ENCODE peak calls at places on chromosome 9, in five cellular contexts. B, Z, P, N and V are unnamed samples. For H3K4me1, the result is how much of the 10 kb centered on the place peaks cover.

GRCh38 chr9:72533322-72533721 is 11.9 kb downstream of the TMC1 start:
- DNase-seq in N (no peak), B (peak), Z (no peak), P (no peak), V (no peak)

GRCh38 chr9:98523231-98523901 is 185.4 kb downstream of the GABBR2 start:
- DNase-seq in N (peak), Z (peak), P (peak), B (no peak), V (no peak)

GRCh38 chr9:98215821-98216220 is 23.4 kb upstream of the CORO2A start:
- DNase-seq in B (no peak), N (peak), P (peak), Z (peak), V (no peak)

GRCh38 chr9:116471093-116471906 is 215.8 kb upstream of the TRIM32 start:
- DNase-seq in N (peak), B (no peak), P (peak), Z (peak), V (no peak)

GRCh38 chr9:121489344-121489743 is 10.3 kb downstream of the GGTA1 start:
- DNase-seq in N (no peak), P (no peak), B (no peak), Z (no peak), V (no peak)

GRCh38 chr9:80125731-80126264 is 554.0 kb downstream of the TLE4 start:
- DNase-seq in N (no peak), B (no peak), P (no peak), Z (no peak), V (no peak)

GRCh38 chr9:969310-969692 is 7.2 kb upstream of the DMRT3 start:
- DNase-seq in N (no peak), Z (no peak), P (peak), B (no peak), V (no peak)

GRCh38 chr9:89555016-89555415 is 49.8 kb upstream of the GADD45G start:
- DNase-seq in N (no peak), Z (no peak), P (no peak), B (no peak), V (no peak)

GRCh38 chr9:89821081-89821480 is 216.3 kb downstream of the GADD45G start:
- DNase-seq in N (no peak), B (no peak), Z (peak), P (peak), V (no peak)

GRCh38 chr9:22009563-22009867 is 410 bp upstream of the CDKN2B start:
- DNase-seq in P (no peak), Z (no peak), N (no peak), B (no peak), V (no peak)

GRCh38 chr9:86464242-86464641 is 110.0 kb upstream of the TUT7 start:
- DNase-seq in Z (no peak), N (no peak), B (no peak), P (no peak), V (peak)

GRCh38 chr9:127796899-127797370 is 5.7 kb upstream of the FPGS start:
- DNase-seq in Z (no peak), B (no peak), P (peak), N (no peak), V (peak)

GRCh38 chr9:106339882-106340281 is 523.1 kb upstream of the ZNF462 start:
- DNase-seq in N (no peak), Z (no peak), P (no peak), B (no peak), V (no peak)

GRCh38 chr9:111005711-111006482 is 32.4 kb downstream of the LPAR1 start:
- DNase-seq in B (no peak), Z (no peak), N (no peak), P (no peak), V (no peak)

GRCh38 chr9:7760014-7760415 is 39.6 kb downstream of the DMAC1 start:
- DNase-seq in B (no peak), P (no peak), Z (no peak), N (peak), V (no peak)

GRCh38 chr9:115018547-115019435 is 88.4 kb upstream of the TNFSF8 start:
- DNase-seq in Z (no peak), N (peak), B (no peak), P (no peak), V (no peak)

GRCh38 chr9:129761293-129761900 is 8.6 kb upstream of the PTGES start:
- DNase-seq in N (peak), B (peak), P (no peak), Z (no peak), V (no peak)

GRCh38 chr9:95754533-95755420 is 120.7 kb upstream of the ERCC6L2 start:
- DNase-seq in P (peak), Z (peak), B (no peak), N (no peak), V (no peak)
- H3K9ac ChIP-seq in P (no peak), Z (no peak), B (peak), N (no peak), V (no peak)

GRCh38 chr9:137230720-137231207 is at the start of gene SLC34A3:
- DNase-seq in N (no peak), B (no peak), Z (no peak), P (no peak), V (no peak)

GRCh38 chr9:137232510-137232909 is 1.8 kb downstream of the SLC34A3 start:
- DNase-seq in N (no peak), P (no peak), B (no peak), Z (no peak), V (no peak)

GRCh38 chr9:137233143-137233980 is 2.7 kb downstream of the SLC34A3 start:
- DNase-seq in N (no peak), B (no peak), P (no peak), Z (no peak), V (no peak)

GRCh38 chr9:137231313-137232039 is 775 bp downstream of the SLC34A3 start:
- DNase-seq in N (no peak), P (no peak), Z (no peak), B (no peak), V (no peak)

DNA sequence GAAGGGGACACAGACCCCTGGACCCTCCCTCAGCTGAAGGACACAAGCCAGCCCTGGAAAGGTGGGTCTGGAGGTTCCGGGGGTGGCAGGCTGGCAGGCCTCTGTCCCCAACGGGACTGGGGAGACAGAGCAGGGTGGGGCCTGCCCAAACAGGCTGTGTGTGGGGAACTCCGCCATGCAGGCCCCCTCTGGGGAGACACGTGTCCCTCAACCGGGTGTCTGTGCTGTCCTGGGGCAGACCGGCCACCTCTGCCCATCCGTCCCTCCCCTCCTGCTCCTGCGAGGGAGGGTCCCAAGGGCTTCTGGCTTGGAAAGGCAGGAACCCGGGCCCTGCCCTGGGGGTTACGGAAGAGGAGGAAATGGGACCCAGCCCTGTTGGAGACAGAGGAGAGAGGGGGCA is 1.4 kb downstream of the SLC34A3 start:
- DNase-seq in N (no peak), P (no peak), B (no peak), Z (no peak), V (no peak)
- H3K4me1 ChIP-seq in N (under half), P (under half), B (under half), Z (under half), V (under half)

GRCh38 chr9:123327697-123328100 is 28.3 kb upstream of the CRB2 start:
- DNase-seq in N (no peak), B (peak), P (no peak), Z (no peak), V (no peak)

GRCh38 chr9:123329329-123329955 is 26.6 kb upstream of the CRB2 start:
- DNase-seq in Z (no peak), N (peak), B (peak), P (no peak), V (peak)

GRCh38 chr9:123334639-123335038 is 21.4 kb upstream of the CRB2 start:
- DNase-seq in Z (no peak), N (no peak), B (no peak), P (no peak), V (no peak)

GRCh38 chr9:123335227-123335985 is 20.6 kb upstream of the CRB2 start:
- DNase-seq in P (peak), B (no peak), N (peak), Z (peak), V (no peak)

DNA sequence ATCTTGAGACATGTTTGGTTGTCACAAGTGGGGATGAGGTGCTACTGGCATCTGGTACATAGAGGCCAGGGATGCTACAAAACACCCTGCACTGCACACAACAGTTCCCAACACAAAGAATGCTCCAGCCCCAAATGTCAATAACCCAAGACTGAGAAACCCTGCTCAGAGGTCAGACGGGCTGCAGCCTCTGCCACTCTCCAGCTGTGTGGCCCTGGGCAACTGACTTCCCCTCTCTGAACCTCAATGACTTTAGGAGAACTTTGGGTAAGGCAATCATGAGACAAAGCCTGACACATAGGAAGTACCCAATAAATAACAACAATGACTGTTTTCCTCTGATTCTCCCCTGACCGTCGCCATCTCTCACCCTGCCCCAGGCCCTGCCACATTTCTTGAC is 24.7 kb upstream of the CRB2 start:
- DNase-seq in Z (no peak), B (no peak), N (no peak), P (no peak), V (no peak)
- H3K27ac ChIP-seq in Z (peak), B (no peak), N (no peak), P (no peak), V (no peak)

GRCh38 chr9:136329636-136330405 is 2.5 kb downstream of the GPSM1 start:
- DNase-seq in P (no peak), B (no peak), Z (no peak), N (no peak), V (no peak)
- H3K9ac ChIP-seq in P (no peak), B (no peak), Z (no peak), N (peak), V (no peak)

GRCh38 chr9:91424403-91425176 is 958 bp upstream of the NFIL3 start:
- DNase-seq in B (peak), Z (peak), P (peak), N (peak), V (peak)
- H3K4me1 ChIP-seq in B (under half), Z (under half), P (under half), N (under half), V (under half)

GRCh38 chr9:84781431-84781830 is 111.9 kb downstream of the NTRK2 start:
- DNase-seq in N (peak), P (peak), B (no peak), Z (peak), V (peak)
- H3K27ac ChIP-seq in N (no peak), P (no peak), B (no peak), Z (no peak), V (no peak)

GRCh38 chr9:136685792-136686533 is 1.3 kb downstream of the AGPAT2 start:
- DNase-seq in N (peak), Z (no peak), P (no peak), B (no peak), V (no peak)

GRCh38 chr9:136687721-136688223 is 515 bp upstream of the AGPAT2 start:
- DNase-seq in B (peak), Z (peak), N (peak), P (no peak), V (no peak)

GRCh38 chr9:136686534-136686793 is 793 bp downstream of the AGPAT2 start:
- DNase-seq in N (no peak), P (no peak), Z (no peak), B (no peak), V (no peak)

GRCh38 chr9:136688274-136689107 is 1.2 kb upstream of the AGPAT2 start:
- DNase-seq in P (no peak), N (no peak), Z (no peak), B (no peak), V (no peak)

GRCh38 chr9:136686794-136687711 is at the start of gene AGPAT2:
- DNase-seq in Z (peak), N (peak), P (peak), B (peak), V (no peak)
- H3K9ac ChIP-seq in Z (peak), N (peak), P (no peak), B (peak), V (no peak)

DNA sequence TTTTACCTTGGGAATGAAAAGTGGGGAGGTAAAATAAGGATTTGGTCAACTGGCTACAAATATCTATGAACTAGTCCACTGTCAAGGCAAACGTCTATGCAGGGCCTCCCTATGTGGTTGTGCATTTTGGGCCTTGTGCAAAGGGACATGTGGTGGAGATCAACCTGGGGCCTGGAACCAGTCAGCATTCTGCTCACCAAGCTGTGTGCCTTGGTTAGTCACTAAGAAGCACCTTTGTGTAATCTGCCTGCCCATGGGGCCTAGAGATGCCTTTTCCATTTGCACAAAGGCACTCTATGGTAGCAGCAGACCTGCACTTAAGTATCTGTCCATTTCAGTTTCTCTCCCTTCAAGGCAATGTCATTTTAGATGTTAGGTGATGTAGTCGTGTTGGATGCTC is 184.0 kb downstream of the GNAQ start:
- DNase-seq in B (no peak), P (no peak), N (no peak), Z (no peak), V (no peak)
- H3K4me1 ChIP-seq in B (under half), P (under half), N (under half), Z (under half), V (under half)

DNA sequence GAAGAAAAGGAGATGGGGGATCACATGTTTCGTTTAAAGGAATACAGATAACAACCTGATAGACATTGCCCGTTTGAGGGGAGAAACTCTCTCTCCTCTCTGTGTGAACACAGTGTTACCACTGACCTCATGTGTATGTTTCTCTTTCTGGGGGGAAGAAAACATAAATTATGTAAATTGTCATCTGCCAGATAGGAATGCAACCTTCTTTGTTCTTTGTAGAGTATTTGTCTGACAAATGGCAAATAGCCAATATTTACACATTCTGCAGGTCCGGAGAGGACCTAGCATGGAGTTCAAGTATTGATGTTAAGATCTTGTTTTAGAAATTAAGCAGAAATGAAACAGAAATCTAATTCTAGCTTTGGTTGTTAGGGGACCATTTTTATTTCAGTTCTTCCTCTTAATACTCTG is 276.3 kb downstream of the SAXO1 start:
- DNase-seq in N (no peak), Z (no peak), P (no peak), B (no peak), V (no peak)
- H3K27ac ChIP-seq in N (peak), Z (no peak), P (no peak), B (no peak), V (no peak)